ENCODE peak calls at places on chromosomes 1 and 21, in four cellular contexts. One of them, this sample, is unnamed.

GRCh38 chr1:41535236-41535720 is 50.8 kb upstream of the EDN2 start:
- DNase-seq in amygdala: no peak
- DNase-seq in fibroblast of villous mesenchyme: no peak
- DNase-seq in left cardiac atrium: peak; percentile 3
- DNase-seq in this sample: no peak

GRCh38 chr1:220528679-220529529 is 968 bp downstream of the MARK1 start:
- DNase-seq in amygdala: no peak
- DNase-seq in fibroblast of villous mesenchyme: no peak
- DNase-seq in left cardiac atrium: peak; percentile 46
- DNase-seq in this sample: no peak

GRCh38 chr1:40059292-40059959 is 18.9 kb downstream of the CAP1 start:
- DNase-seq in amygdala: no peak
- DNase-seq in fibroblast of villous mesenchyme: peak; percentile 66
- DNase-seq in left cardiac atrium: no peak
- DNase-seq in this sample: peak; percentile 77

GRCh38 chr1:5947978-5948680 is 44.1 kb downstream of the NPHP4 start:
- DNase-seq in amygdala: no peak
- DNase-seq in fibroblast of villous mesenchyme: no peak
- DNase-seq in left cardiac atrium: no peak
- DNase-seq in this sample: no peak

GRCh38 chr1:168259567-168259966 is 21.1 kb upstream of the TBX19 start:
- DNase-seq in amygdala: no peak
- DNase-seq in fibroblast of villous mesenchyme: no peak
- DNase-seq in left cardiac atrium: no peak
- DNase-seq in this sample: no peak

GRCh38 chr1:110636149-110636935 is 30.2 kb upstream of the KCNA2 start:
- DNase-seq in amygdala: no peak
- DNase-seq in fibroblast of villous mesenchyme: no peak
- DNase-seq in left cardiac atrium: no peak
- DNase-seq in this sample: no peak

GRCh38 chr1:168782731-168783130 is 53.7 kb upstream of the DPT start:
- DNase-seq in amygdala: no peak
- DNase-seq in fibroblast of villous mesenchyme: no peak
- DNase-seq in left cardiac atrium: no peak
- DNase-seq in this sample: no peak

GRCh38 chr1:171716620-171717019 is 25.2 kb downstream of the VAMP4 start:
- DNase-seq in amygdala: no peak
- DNase-seq in fibroblast of villous mesenchyme: peak; percentile 24
- DNase-seq in left cardiac atrium: no peak
- DNase-seq in this sample: peak; percentile 24

GRCh38 chr1:109392788-109393580 is 4.7 kb downstream of the SORT1 start:
- DNase-seq in amygdala: peak; percentile 47
- DNase-seq in fibroblast of villous mesenchyme: peak; percentile 79
- DNase-seq in left cardiac atrium: peak; percentile 71
- DNase-seq in this sample: peak; percentile 87

GRCh38 chr1:105664495-105664894 is 1392.0 kb upstream of the PRMT6 start:
- DNase-seq in amygdala: no peak
- DNase-seq in fibroblast of villous mesenchyme: no peak
- DNase-seq in left cardiac atrium: no peak
- DNase-seq in this sample: no peak

GRCh38 chr1:199522338-199522737 is 505.2 kb upstream of the NR5A2 start:
- DNase-seq in amygdala: no peak
- DNase-seq in fibroblast of villous mesenchyme: no peak
- DNase-seq in left cardiac atrium: no peak
- DNase-seq in this sample: peak; percentile 6

GRCh38 chr1:246765521-246765920 is 41.3 kb downstream of the SCCPDH start:
- DNase-seq in amygdala: no peak
- DNase-seq in fibroblast of villous mesenchyme: no peak
- DNase-seq in left cardiac atrium: no peak
- DNase-seq in this sample: no peak

GRCh38 chr21:26288033-26288432 is 117.5 kb upstream of the APP start:
- DNase-seq in amygdala: no peak
- DNase-seq in fibroblast of villous mesenchyme: no peak
- DNase-seq in left cardiac atrium: no peak
- DNase-seq in this sample: no peak

GRCh38 chr1:222331765-222332164 is 216.1 kb downstream of the HHIPL2 start:
- DNase-seq in amygdala: no peak
- DNase-seq in fibroblast of villous mesenchyme: peak; percentile 3
- DNase-seq in left cardiac atrium: no peak
- DNase-seq in this sample: peak; percentile 75

GRCh38 chr1:241391926-241392710 is 35.1 kb upstream of the RGS7 start:
- DNase-seq in amygdala: no peak
- DNase-seq in fibroblast of villous mesenchyme: no peak
- DNase-seq in left cardiac atrium: no peak
- DNase-seq in this sample: no peak

GRCh38 chr1:104593418-104594187 is 843.9 kb downstream of the AMY1C start:
- DNase-seq in amygdala: no peak
- DNase-seq in fibroblast of villous mesenchyme: no peak
- DNase-seq in left cardiac atrium: no peak
- DNase-seq in this sample: no peak

GRCh38 chr1:154856544-154856943 is 13.5 kb downstream of the KCNN3 start:
- DNase-seq in amygdala: no peak
- DNase-seq in fibroblast of villous mesenchyme: no peak
- DNase-seq in left cardiac atrium: no peak
- DNase-seq in this sample: no peak

GRCh38 chr1:81472387-81472786 is 328.3 kb upstream of the ADGRL2 start:
- DNase-seq in amygdala: no peak
- DNase-seq in fibroblast of villous mesenchyme: no peak
- DNase-seq in left cardiac atrium: no peak
- DNase-seq in this sample: peak; percentile 25

GRCh38 chr1:214248294-214249082 is 32.5 kb upstream of the SMYD2 start:
- DNase-seq in amygdala: no peak
- DNase-seq in fibroblast of villous mesenchyme: no peak
- DNase-seq in left cardiac atrium: no peak
- DNase-seq in this sample: no peak

This sample was measured in mesenchymal stem cell.